ENCODE peak calls at places on chromosomes 4 and X, in five cellular contexts. F is suprapubic skin, X is tibial nerve, T is IMR-90, J is A549. B is an unnamed sample.

GRCh38 chrX:54193085-54193484 is 10.0 kb upstream of the FAM120C start:
- DNase-seq in F (no peak), X (no peak), T (no peak), J (no peak), B (no peak)

GRCh38 chr4:60249784-60250183 is 950.3 kb upstream of the ADGRL3 start:
- DNase-seq in F (no peak), X (no peak), T (no peak), J (no peak), B (no peak)

GRCh38 chr4:67198757-67199156 is 346.5 kb downstream of the CENPC start:
- DNase-seq in F (no peak), X (peak; percentile 21), T (no peak), J (no peak), B (no peak)

GRCh38 chr4:37687666-37688065 is 1.5 kb upstream of the RELL1 start:
- DNase-seq in F (no peak), X (no peak), T (no peak), J (no peak), B (no peak)

GRCh38 chr4:174696657-174697056 is 132.4 kb downstream of the GLRA3 start:
- DNase-seq in F (no peak), X (no peak), T (no peak), J (no peak), B (no peak)

GRCh38 chr4:2281575-2282343 is 19.9 kb upstream of the MXD4 start:
- DNase-seq in F (no peak), X (no peak), T (no peak), J (no peak), B (no peak)

GRCh38 chr4:86579941-86580340 is 14.2 kb upstream of the PTPN13 start:
- DNase-seq in F (no peak), X (no peak), T (no peak), J (no peak), B (no peak)

GRCh38 chrX:67353651-67354370 is 190.0 kb upstream of the AR start:
- DNase-seq in F (no peak), X (no peak), T (no peak), J (no peak), B (no peak)

GRCh38 chr4:168498259-168498658 is 1.4 kb downstream of the PALLD start:
- DNase-seq in F (no peak), X (no peak), T (peak; percentile 16), J (no peak), B (no peak)

GRCh38 chrX:44428989-44429627 is 85.6 kb upstream of the EFHC2 start:
- DNase-seq in F (no peak), X (no peak), T (no peak), J (peak; percentile 23), B (no peak)

GRCh38 chrX:3638280-3638873 is 75.1 kb downstream of the PRKX start:
- DNase-seq in F (no peak), X (peak; percentile 29), T (peak; percentile 48), J (peak; percentile 39), B (peak; percentile 17)

GRCh38 chrX:129360175-129360574 is 163.1 kb downstream of the SMARCA1 start:
- DNase-seq in F (no peak), X (peak; percentile 45), T (peak; percentile 40), J (peak; percentile 13), B (peak; percentile 49)

GRCh38 chrX:70452143-70452733 is 7.6 kb downstream of the DLG3 start:
- DNase-seq in F (no peak), X (peak; percentile 44), T (peak; percentile 17), J (peak; percentile 58), B (no peak)

GRCh38 chr4:55356991-55357461 is 11.0 kb downstream of the SRD5A3 start:
- DNase-seq in F (no peak), X (no peak), T (peak; percentile 44), J (no peak), B (no peak)

GRCh38 chr4:86035688-86036087 is 324.2 kb downstream of the MAPK10 start:
- DNase-seq in F (no peak), X (no peak), T (peak; percentile 80), J (no peak), B (no peak)

GRCh38 chr4:23333556-23333945 is 556.3 kb downstream of the PPARGC1A start:
- DNase-seq in F (no peak), X (no peak), T (peak; percentile 6), J (no peak), B (no peak)

GRCh38 chrX:154855256-154855655 is 20.8 kb upstream of the SMIM9 start:
- DNase-seq in F (no peak), X (no peak), T (no peak), J (no peak), B (no peak)

GRCh38 chr4:107896158-107896645 is 35.1 kb upstream of the CYP2U1 start:
- DNase-seq in F (no peak), X (no peak), T (peak; percentile 97), J (peak; percentile 44), B (no peak)

GRCh38 chrX:140608111-140608510 is 101.4 kb upstream of the LINC00632 start:
- DNase-seq in F (no peak), X (no peak), T (no peak), J (no peak), B (no peak)

GRCh38 chrX:72021975-72022374 is 109.7 kb downstream of the RTL5 start:
- DNase-seq in F (no peak), X (peak; percentile 1), T (no peak), J (no peak), B (no peak)

GRCh38 chrX:13808865-13809264 is 8.0 kb downstream of the GPM6B start:
- DNase-seq in F (no peak), X (no peak), T (no peak), J (no peak), B (no peak)

GRCh38 chr4:133565379-133565778 is 416.3 kb downstream of the PCDH10 start:
- DNase-seq in F (no peak), X (no peak), T (peak; percentile 7), J (no peak), B (no peak)

DNA sequence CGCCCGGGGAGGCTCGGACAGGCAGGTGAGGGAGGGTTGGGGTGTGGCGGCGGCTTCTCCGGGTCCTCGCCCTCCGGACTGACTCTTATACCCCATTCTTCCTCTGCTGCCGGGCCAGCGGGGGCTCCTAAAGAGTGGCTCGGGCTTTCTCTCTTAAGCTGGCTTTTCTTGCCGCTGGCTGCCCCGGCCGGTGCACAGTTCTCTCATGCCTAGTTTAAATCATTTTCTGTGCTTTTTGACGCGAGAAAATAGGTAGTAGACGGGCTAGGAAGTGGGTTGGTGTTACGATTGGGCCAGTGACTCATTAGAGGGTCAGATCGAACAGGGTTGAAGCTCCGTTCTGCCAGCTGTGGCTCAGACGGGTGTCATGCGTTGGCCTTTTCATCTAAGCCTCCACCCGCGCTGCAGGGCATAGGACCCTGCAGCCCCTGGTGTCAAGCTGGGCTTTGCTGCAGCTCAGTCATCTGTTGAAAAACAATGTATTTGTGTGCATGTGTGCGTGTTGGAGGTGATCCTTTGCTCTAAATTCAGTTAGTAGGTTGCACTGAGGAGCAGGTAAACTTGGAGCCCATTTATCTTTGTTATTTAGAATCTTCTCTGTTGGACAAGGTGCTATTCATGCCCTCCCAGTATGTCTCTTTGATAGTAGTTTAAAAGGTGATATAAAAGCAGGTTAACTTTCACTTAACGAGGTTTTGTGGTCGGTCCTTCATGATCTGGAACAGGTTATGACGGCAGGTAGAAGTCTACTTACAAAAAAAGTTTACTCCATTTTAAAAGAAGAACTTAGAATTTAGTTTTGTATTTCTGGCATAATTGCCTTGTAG is 792 bp downstream of the BMP2K start:
- DNase-seq in F (no peak), X (peak; percentile 20), T (peak; percentile 71), J (peak; percentile 41), B (peak; percentile 77)
- TF ChIP-seq POLR2A in F (no peak), X (no peak), T (no peak), J (no peak), B (peak; percentile 9)

DNA sequence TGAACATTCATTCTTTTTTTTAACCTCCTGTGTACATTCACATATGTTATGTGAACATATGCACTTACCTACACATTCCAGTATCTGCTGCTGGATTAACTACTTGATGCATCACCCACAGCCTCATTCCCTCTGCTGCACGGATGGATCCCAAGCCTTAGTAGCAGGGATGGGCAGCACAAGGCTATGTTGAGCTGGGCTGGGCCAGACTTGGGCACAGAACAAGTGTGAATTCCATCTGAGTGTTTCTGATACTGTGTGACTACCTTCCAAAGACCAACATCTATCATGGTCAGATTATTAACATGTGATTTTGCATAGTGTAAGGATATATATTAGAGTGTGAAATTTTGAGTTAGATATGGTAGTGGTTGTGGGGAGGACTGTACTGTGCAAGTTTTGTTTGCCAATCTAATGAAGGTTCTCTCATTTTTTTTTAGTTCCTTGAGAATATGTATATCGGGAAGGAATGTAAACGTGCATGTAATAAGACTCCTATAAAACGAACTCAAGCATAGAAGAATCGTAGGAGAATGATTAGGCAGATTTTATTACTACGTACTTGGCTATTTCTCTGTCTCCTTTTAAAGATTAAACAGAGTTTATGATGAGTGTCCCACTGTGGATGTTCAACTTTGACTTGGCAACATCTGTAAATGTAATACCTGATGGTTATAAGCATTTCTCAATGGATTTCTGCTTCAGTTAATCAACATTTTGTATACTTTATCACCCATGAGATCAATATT is 23.4 kb upstream of the STBD1 start:
- DNase-seq in F (no peak), X (no peak), T (no peak), J (no peak), B (no peak)
- H3K27ac ChIP-seq in F (no peak overlapping the region), X (no peak overlapping the region), T (no peak overlapping the region), J (no peak overlapping the region), B (no peak overlapping the region)

GRCh38 chr4:84706286-84706685 is 123.4 kb downstream of the CDS1 start:
- DNase-seq in F (no peak), X (no peak), T (no peak), J (no peak), B (no peak)
- TF ChIP-seq POLR2A in F (no peak), X (no peak), T (no peak), J (no peak), B (no peak)

DNA sequence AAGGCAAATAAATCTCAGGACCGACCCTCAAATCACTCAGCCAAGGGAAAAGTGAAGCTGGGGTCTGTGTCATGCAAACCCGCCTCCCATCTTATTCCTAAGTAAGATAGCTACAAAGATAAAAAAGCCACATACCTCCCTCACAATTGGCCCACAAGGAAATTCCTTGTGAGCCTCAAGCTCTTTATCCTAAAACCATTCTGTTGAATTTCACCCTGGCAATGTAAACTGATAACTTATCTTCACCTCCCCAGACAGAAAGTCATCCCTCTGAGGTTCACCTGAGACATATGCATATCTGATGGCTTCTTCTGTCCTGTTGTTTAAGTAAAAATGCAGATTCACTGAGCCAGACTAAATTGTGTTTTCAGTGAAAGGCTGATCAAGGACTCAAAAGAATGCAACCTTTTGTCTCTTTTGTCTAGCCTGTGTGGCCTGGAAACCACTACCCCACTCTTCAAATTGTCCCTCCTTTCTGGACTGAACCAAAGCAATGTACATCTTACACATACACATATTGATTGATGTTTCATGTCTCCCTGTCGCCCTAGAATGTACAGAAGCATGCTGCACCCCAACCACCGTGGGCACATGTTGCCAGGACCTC is 91.3 kb downstream of the MFAP3L start:
- DNase-seq in F (no peak), X (no peak), T (no peak), J (no peak), B (no peak)
- H3K27ac ChIP-seq in F (no peak overlapping the region), X (no peak overlapping the region), T (no peak overlapping the region), J (no peak overlapping the region), B (no peak overlapping the region)

GRCh38 chr4:150232029-150232428 is 153.8 kb downstream of the DCLK2 start:
- DNase-seq in F (no peak), X (no peak), T (no peak), J (no peak), B (no peak)
- TF ChIP-seq POLR2A in F (no peak), X (no peak), T (no peak), J (no peak), B (no peak)

GRCh38 chr4:106495498-106495897 is 126.9 kb upstream of the GIMD1 start:
- DNase-seq in F (no peak), X (peak; percentile 6), T (no peak), J (no peak), B (no peak)
- H3K27ac ChIP-seq in F (no peak overlapping the region), X (no peak overlapping the region), T (no peak overlapping the region), J (no peak overlapping the region), B (no peak overlapping the region)